ENCODE peak calls at places on chromosomes 6 and 20, in five cellular contexts. H is H1, D is mesendoderm, F is neuronal stem cell, Y is mesenchymal stem cell. C is an unnamed sample.

GRCh38 chr6:93684339-93684738 is 265.0 kb upstream of the EPHA7 start:
- DNase-seq in H (no peak), Y (no peak), D (no peak), F (no peak), C (no peak)

GRCh38 chr6:108616973-108617372 is 56.3 kb downstream of the FOXO3 start:
- DNase-seq in H (no peak), D (no peak), F (no peak), Y (no peak), C (no peak)

GRCh38 chr6:70385931-70386330 is 27.4 kb upstream of the FAM135A start:
- DNase-seq in H (no peak), F (no peak), D (no peak), Y (no peak), C (no peak)

GRCh38 chr6:24600903-24601302 is 45.1 kb downstream of the KIAA0319 start:
- DNase-seq in H (peak; percentile 76), D (no peak), Y (no peak), F (no peak), C (no peak)

GRCh38 chr20:40584128-40584819 is 104.8 kb downstream of the MAFB start:
- DNase-seq in H (no peak), F (no peak), D (peak; percentile 49), Y (no peak), C (no peak)

GRCh38 chr6:157531169-157531985 is 150.4 kb downstream of the ZDHHC14 start:
- DNase-seq in Y (no peak), D (peak; percentile 81), H (no peak), F (no peak), C (no peak)

GRCh38 chr6:140752234-140752633 is 1377.8 kb upstream of the CITED2 start:
- DNase-seq in Y (no peak), F (no peak), D (no peak), H (no peak), C (no peak)

GRCh38 chr6:33075568-33076405 is at the start of gene HLA-DPB1:
- DNase-seq in H (no peak), Y (peak; percentile 75), F (peak; percentile 33), D (no peak), C (peak; percentile 59)

GRCh38 chr6:133359256-133359655 is 118.1 kb downstream of the EYA4 start:
- DNase-seq in F (no peak), H (no peak), Y (peak; percentile 24), D (no peak), C (peak; percentile 18)

GRCh38 chr6:37239950-37240713 is 17.4 kb upstream of the TBC1D22B start:
- DNase-seq in Y (peak; percentile 99), F (no peak), D (no peak), H (no peak), C (peak; percentile 99)

GRCh38 chr20:42100137-42100704 is 482.0 kb upstream of the CHD6 start:
- DNase-seq in H (no peak), Y (no peak), D (no peak), F (no peak), C (no peak)

GRCh38 chr6:107509506-107509905 is 19.6 kb downstream of the SOBP start:
- DNase-seq in D (peak; percentile 14), Y (no peak), F (no peak), H (no peak), C (peak; percentile 45)

GRCh38 chr20:6178537-6178936 is 55.7 kb upstream of the FERMT1 start:
- DNase-seq in H (no peak), F (peak; percentile 24), D (peak; percentile 54), Y (peak; percentile 51), C (peak; percentile 51)

GRCh38 chr20:51342510-51343236 is 199.8 kb downstream of the NFATC2 start:
- DNase-seq in F (no peak), H (no peak), D (no peak), Y (no peak), C (no peak)

GRCh38 chr6:36804549-36804948 is 34.7 kb downstream of the CPNE5 start:
- DNase-seq in F (no peak), D (no peak), Y (no peak), H (no peak), C (no peak)

GRCh38 chr6:169244684-169245383 is 8.8 kb downstream of the THBS2 start:
- DNase-seq in F (no peak), H (no peak), Y (no peak), D (no peak), C (no peak)

GRCh38 chr6:90249044-90249443 is 47.6 kb downstream of the BACH2 start:
- DNase-seq in D (no peak), H (no peak), Y (no peak), F (no peak), C (peak; percentile 56)

GRCh38 chr6:24761193-24761835 is 13.4 kb upstream of the GMNN start:
- DNase-seq in H (no peak), F (no peak), D (peak; percentile 26), Y (no peak), C (no peak)

GRCh38 chr6:30646450-30647038 is 389 bp upstream of the C6orf136 start:
- DNase-seq in D (peak; percentile 41), Y (no peak), F (no peak), H (peak; percentile 47), C (no peak)

DNA sequence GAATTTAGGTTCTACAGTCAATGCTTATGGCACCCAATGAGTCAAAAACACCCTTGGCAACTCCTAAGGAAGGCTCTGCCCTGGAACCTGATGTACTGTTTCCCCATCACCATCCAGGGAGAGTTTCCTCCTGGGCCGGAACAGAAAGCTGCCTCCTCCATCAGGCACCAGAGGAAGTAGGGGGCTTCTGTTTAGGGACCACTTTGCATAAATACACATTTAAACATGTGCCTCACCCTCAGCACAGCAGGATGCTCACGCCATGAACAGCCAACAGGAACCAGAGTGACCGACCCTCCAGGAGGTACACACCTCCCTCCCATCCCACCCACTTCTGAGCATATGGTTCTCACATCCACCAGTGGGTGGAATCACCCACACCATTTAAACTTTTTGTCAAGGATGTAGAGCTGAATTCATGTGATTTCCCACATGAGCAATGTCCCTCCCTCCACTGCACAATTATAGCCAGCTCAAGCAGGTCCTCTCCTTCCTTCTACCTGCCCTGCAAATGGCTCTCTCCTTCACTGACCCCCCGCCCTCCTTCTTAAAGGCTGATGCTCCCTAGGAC is 14.8 kb downstream of the DDRGK1 start:
- DNase-seq in D (no peak), H (no peak), Y (no peak), F (no peak), C (no peak)
- H3K4ac ChIP-seq in D (no peak overlapping the region), H (no peak overlapping the region), Y (no peak overlapping the region), F (no peak overlapping the region), C (no peak overlapping the region)

GRCh38 chr20:35697696-35698297 is 1.4 kb downstream of the NFS1 start:
- DNase-seq in Y (no peak), F (no peak), D (no peak), H (no peak), C (no peak)

GRCh38 chr20:35698298-35699126 is 640 bp downstream of the NFS1 start:
- DNase-seq in F (peak; percentile 11), H (peak; percentile 50), Y (peak; percentile 45), D (peak; percentile 34), C (no peak)

GRCh38 chr20:35699914-35700624 is 864 bp downstream of the ROMO1 start:
- DNase-seq in F (no peak), Y (no peak), D (no peak), H (no peak), C (peak; percentile 29)

GRCh38 chr20:35700625-35701148 is 1.5 kb downstream of the ROMO1 start:
- DNase-seq in Y (no peak), D (no peak), H (no peak), F (no peak), C (no peak)

GRCh38 chr20:35699127-35699913 is at the start of the genes NFS1 and ROMO1:
- DNase-seq in H (peak; percentile 90), D (peak; percentile 95), Y (peak; percentile 91), F (peak; percentile 85), C (peak; percentile 76)
- H3K4ac ChIP-seq in H (peak within 1 kb of the TSS; percentile 82), D (peak within 1 kb of the TSS; percentile 87), Y (peak within 1 kb of the TSS; percentile 92), F (peak within 1 kb of the TSS; percentile 94), C (peak within 1 kb of the TSS; percentile 95)

GRCh38 chr6:4907602-4908001 is 96.2 kb downstream of the RPP40 start:
- DNase-seq in H (no peak), F (no peak), Y (no peak), D (no peak), C (peak; percentile 21)
- H3K4ac ChIP-seq in H (no peak overlapping the region), F (no peak overlapping the region), Y (no peak overlapping the region), D (no peak overlapping the region), C (peak overlapping the region; percentile 5)

DNA sequence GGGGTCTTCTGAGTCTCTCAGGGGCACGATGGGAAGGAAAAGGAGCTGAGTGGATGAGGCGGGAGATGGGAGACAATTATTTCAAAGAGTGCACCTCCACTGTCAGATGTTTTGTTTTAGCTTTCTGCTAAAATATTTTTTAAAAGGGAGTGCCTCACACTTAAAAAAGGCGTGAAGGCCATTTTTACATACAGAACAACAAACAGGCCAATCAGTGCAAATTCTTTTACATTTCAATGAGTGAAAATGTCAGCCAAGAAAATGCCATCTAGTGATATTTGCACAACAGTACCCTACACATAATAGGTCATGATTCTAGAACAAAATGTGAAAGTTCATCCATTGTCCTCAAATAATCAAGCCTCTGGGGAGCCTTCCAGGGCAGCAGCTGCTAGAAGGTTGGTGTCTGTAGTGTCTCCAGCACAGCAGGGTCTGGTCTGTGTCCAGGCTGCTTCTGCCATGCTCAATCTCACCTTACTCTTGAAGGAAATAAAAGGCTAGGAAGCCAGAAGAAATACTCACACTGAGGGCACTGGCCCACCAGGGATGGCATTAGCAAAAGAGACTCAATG is 13.3 kb upstream of the SERPINB9 start:
- DNase-seq in Y (no peak), H (no peak), F (no peak), D (no peak), C (no peak)
- H3K4ac ChIP-seq in Y (no peak overlapping the region), H (no peak overlapping the region), F (no peak overlapping the region), D (no peak overlapping the region), C (no peak overlapping the region)

GRCh38 chr6:3125832-3126231 is 7.3 kb downstream of the BPHL start:
- DNase-seq in H (no peak), D (no peak), F (no peak), Y (no peak), C (no peak)
- H3K4ac ChIP-seq in H (no peak overlapping the region), D (no peak overlapping the region), F (no peak overlapping the region), Y (no peak overlapping the region), C (no peak overlapping the region)

GRCh38 chr20:19981091-19981490 is 36.1 kb upstream of the NAA20 start:
- DNase-seq in F (no peak), H (no peak), D (peak; percentile 57), Y (peak; percentile 74), C (peak; percentile 59)
- H3K4ac ChIP-seq in F (no peak overlapping the region), H (no peak overlapping the region), D (no peak overlapping the region), Y (no peak overlapping the region), C (no peak overlapping the region)

GRCh38 chr6:47129129-47129528 is 87.0 kb upstream of the ADGRF1 start:
- DNase-seq in H (no peak), D (no peak), Y (peak; percentile 28), F (no peak), C (no peak)
- H3K4ac ChIP-seq in H (no peak overlapping the region), D (no peak overlapping the region), Y (no peak overlapping the region), F (no peak overlapping the region), C (peak overlapping the region; percentile 60)

DNA sequence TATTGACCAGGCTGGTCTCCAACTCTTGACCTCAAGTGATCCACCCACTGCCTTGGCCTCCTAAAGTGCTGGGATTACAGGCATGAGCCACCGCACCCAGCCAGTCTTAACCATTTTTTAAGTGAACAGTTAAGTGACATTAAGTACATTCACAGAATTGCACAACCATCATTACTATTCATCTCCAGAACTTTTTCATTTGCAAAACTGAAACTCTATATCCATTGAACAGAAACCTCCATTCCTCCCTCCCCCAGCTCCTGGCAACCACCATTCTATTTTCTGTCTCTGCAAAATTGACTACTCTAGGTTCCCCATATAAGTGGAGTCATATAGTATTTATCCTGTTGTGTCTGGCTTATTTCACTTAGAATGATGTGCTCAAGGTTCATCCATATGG is 59.7 kb downstream of the PLCB4 start:
- DNase-seq in D (no peak), H (no peak), F (no peak), Y (no peak), C (no peak)
- H3K4ac ChIP-seq in D (no peak overlapping the region), H (no peak overlapping the region), F (no peak overlapping the region), Y (no peak overlapping the region), C (no peak overlapping the region)

GRCh38 chr20:63255911-63256704 is 1.8 kb upstream of the NKAIN4 start:
- DNase-seq in H (no peak), F (no peak), D (no peak), Y (no peak), C (no peak)
- H3K4ac ChIP-seq in H (no peak overlapping the region), F (no peak overlapping the region), D (no peak overlapping the region), Y (no peak overlapping the region), C (no peak overlapping the region)